ENCODE peak calls at places on chromosomes 7 and 10, in five cellular contexts. One of them, this sample, is unnamed. For H3K9me3 and H3K4me1, the result is how much of the 10 kb centered on the place peaks cover.

GRCh38 chr7:4227105-4228010 is 454.7 kb upstream of the FOXK1 start:
- DNase-seq in body of pancreas: no peak
- DNase-seq in right lobe of liver: no peak
- DNase-seq in adipocyte: peak
- DNase-seq in effector memory CD4-positive, alpha-beta T cell: no peak
- DNase-seq in this sample: no peak

GRCh38 chr7:42017356-42017986 is 219.5 kb downstream of the GLI3 start:
- DNase-seq in body of pancreas: no peak
- DNase-seq in right lobe of liver: no peak
- DNase-seq in adipocyte: no peak
- DNase-seq in effector memory CD4-positive, alpha-beta T cell: no peak
- DNase-seq in this sample: no peak

GRCh38 chr10:3749597-3750351 is 35.2 kb downstream of the KLF6 start:
- DNase-seq in body of pancreas: no peak
- DNase-seq in right lobe of liver: no peak
- DNase-seq in adipocyte: no peak
- DNase-seq in effector memory CD4-positive, alpha-beta T cell: no peak
- DNase-seq in this sample: no peak

GRCh38 chr10:44278669-44279337 is 106.1 kb downstream of the CXCL12 start:
- DNase-seq in body of pancreas: no peak
- DNase-seq in right lobe of liver: no peak
- DNase-seq in adipocyte: peak
- DNase-seq in effector memory CD4-positive, alpha-beta T cell: no peak
- DNase-seq in this sample: no peak

GRCh38 chr7:156816943-156817572 is 75.9 kb downstream of the LMBR1 start:
- DNase-seq in body of pancreas: no peak
- DNase-seq in right lobe of liver: no peak
- DNase-seq in adipocyte: peak
- DNase-seq in effector memory CD4-positive, alpha-beta T cell: no peak
- DNase-seq in this sample: no peak

GRCh38 chr10:4354382-4354812 is 471.6 kb upstream of the AKR1E2 start:
- DNase-seq in body of pancreas: no peak
- DNase-seq in right lobe of liver: no peak
- DNase-seq in adipocyte: no peak
- DNase-seq in effector memory CD4-positive, alpha-beta T cell: no peak
- DNase-seq in this sample: no peak

GRCh38 chr10:69846252-69847000 is 44.7 kb downstream of the COL13A1 start:
- DNase-seq in body of pancreas: no peak
- DNase-seq in right lobe of liver: no peak
- DNase-seq in adipocyte: no peak
- DNase-seq in effector memory CD4-positive, alpha-beta T cell: no peak
- DNase-seq in this sample: no peak

GRCh38 chr7:13257661-13258060 is 570.2 kb downstream of the ARL4A start:
- DNase-seq in body of pancreas: no peak
- DNase-seq in right lobe of liver: no peak
- DNase-seq in adipocyte: peak
- DNase-seq in effector memory CD4-positive, alpha-beta T cell: no peak
- DNase-seq in this sample: no peak

GRCh38 chr10:62018141-62018911 is 116.8 kb downstream of the ARID5B start:
- DNase-seq in body of pancreas: peak
- DNase-seq in right lobe of liver: no peak
- DNase-seq in adipocyte: no peak
- DNase-seq in effector memory CD4-positive, alpha-beta T cell: no peak
- DNase-seq in this sample: peak

GRCh38 chr10:77346031-77346430 is 291.6 kb downstream of the KCNMA1 start:
- DNase-seq in body of pancreas: no peak
- DNase-seq in right lobe of liver: no peak
- DNase-seq in adipocyte: no peak
- DNase-seq in effector memory CD4-positive, alpha-beta T cell: no peak
- DNase-seq in this sample: no peak

GRCh38 chr7:103797647-103798307 is 191.7 kb downstream of the RELN start:
- DNase-seq in body of pancreas: no peak
- DNase-seq in right lobe of liver: no peak
- DNase-seq in adipocyte: no peak
- DNase-seq in effector memory CD4-positive, alpha-beta T cell: no peak
- DNase-seq in this sample: no peak

GRCh38 chr10:103949728-103950127 is 17.2 kb upstream of the SLK start:
- DNase-seq in body of pancreas: no peak
- DNase-seq in right lobe of liver: no peak
- DNase-seq in adipocyte: no peak
- DNase-seq in effector memory CD4-positive, alpha-beta T cell: no peak
- DNase-seq in this sample: no peak

GRCh38 chr7:50556247-50556976 is 8.8 kb downstream of the DDC start:
- DNase-seq in body of pancreas: no peak
- DNase-seq in right lobe of liver: no peak
- DNase-seq in adipocyte: peak
- DNase-seq in effector memory CD4-positive, alpha-beta T cell: no peak
- DNase-seq in this sample: no peak

GRCh38 chr7:115494529-115495147 is 535.9 kb downstream of the TFEC start:
- DNase-seq in body of pancreas: no peak
- DNase-seq in right lobe of liver: no peak
- DNase-seq in adipocyte: no peak
- DNase-seq in effector memory CD4-positive, alpha-beta T cell: no peak
- DNase-seq in this sample: no peak

GRCh38 chr10:88256013-88256680 is 327.0 kb downstream of the RNLS start:
- DNase-seq in body of pancreas: peak
- DNase-seq in right lobe of liver: no peak
- DNase-seq in adipocyte: no peak
- DNase-seq in effector memory CD4-positive, alpha-beta T cell: no peak
- DNase-seq in this sample: no peak

GRCh38 chr7:101565601-101566209 is 63.4 kb downstream of the MYL10 start:
- DNase-seq in body of pancreas: no peak
- DNase-seq in right lobe of liver: no peak
- DNase-seq in adipocyte: no peak
- DNase-seq in effector memory CD4-positive, alpha-beta T cell: no peak
- DNase-seq in this sample: no peak

GRCh38 chr10:62072901-62073300 is 171.4 kb downstream of the ARID5B start:
- DNase-seq in body of pancreas: no peak
- DNase-seq in right lobe of liver: no peak
- DNase-seq in adipocyte: no peak
- DNase-seq in effector memory CD4-positive, alpha-beta T cell: no peak
- DNase-seq in this sample: no peak

GRCh38 chr7:55552320-55553086 is 19.8 kb downstream of the VOPP1 start:
- DNase-seq in body of pancreas: no peak
- DNase-seq in right lobe of liver: no peak
- DNase-seq in adipocyte: peak
- DNase-seq in effector memory CD4-positive, alpha-beta T cell: no peak
- DNase-seq in this sample: peak

GRCh38 chr10:15863733-15864132 is 3.4 kb upstream of the MINDY3 start:
- DNase-seq in body of pancreas: no peak
- DNase-seq in right lobe of liver: no peak
- DNase-seq in adipocyte: no peak
- DNase-seq in effector memory CD4-positive, alpha-beta T cell: no peak
- DNase-seq in this sample: no peak

GRCh38 chr7:152872745-152873118 is 113.2 kb downstream of the ACTR3B start:
- DNase-seq in body of pancreas: no peak
- DNase-seq in right lobe of liver: no peak
- DNase-seq in adipocyte: no peak
- DNase-seq in effector memory CD4-positive, alpha-beta T cell: no peak
- DNase-seq in this sample: no peak

GRCh38 chr7:139773372-139773771 is 4.4 kb downstream of the HIPK2 start:
- DNase-seq in body of pancreas: no peak
- DNase-seq in right lobe of liver: no peak
- DNase-seq in adipocyte: no peak
- DNase-seq in effector memory CD4-positive, alpha-beta T cell: no peak
- DNase-seq in this sample: no peak

GRCh38 chr10:43078986-43079273 is 2.1 kb downstream of the RET start:
- DNase-seq in body of pancreas: no peak
- DNase-seq in right lobe of liver: peak
- DNase-seq in adipocyte: peak
- DNase-seq in effector memory CD4-positive, alpha-beta T cell: no peak
- DNase-seq in this sample: no peak

GRCh38 chr10:50740351-50740688 is 584 bp downstream of the ASAH2B start:
- DNase-seq in body of pancreas: peak
- DNase-seq in right lobe of liver: no peak
- DNase-seq in adipocyte: peak
- DNase-seq in effector memory CD4-positive, alpha-beta T cell: no peak
- DNase-seq in this sample: no peak

GRCh38 chr10:113236998-113237397 is 287.0 kb downstream of the TCF7L2 start:
- DNase-seq in body of pancreas: no peak
- DNase-seq in right lobe of liver: no peak
- DNase-seq in adipocyte: no peak
- DNase-seq in effector memory CD4-positive, alpha-beta T cell: no peak
- DNase-seq in this sample: no peak

GRCh38 chr10:131444286-131444685 is 132.8 kb upstream of the TCERG1L start:
- DNase-seq in body of pancreas: no peak
- DNase-seq in right lobe of liver: no peak
- DNase-seq in adipocyte: no peak
- DNase-seq in effector memory CD4-positive, alpha-beta T cell: no peak
- DNase-seq in this sample: no peak

GRCh38 chr7:63953181-63953580 is 45.5 kb upstream of the ZNF722 start:
- DNase-seq in body of pancreas: no peak
- DNase-seq in right lobe of liver: no peak
- DNase-seq in adipocyte: no peak
- DNase-seq in effector memory CD4-positive, alpha-beta T cell: no peak
- DNase-seq in this sample: no peak
- H3K9me3 ChIP-seq in body of pancreas: under half
- H3K9me3 ChIP-seq in right lobe of liver: under half
- H3K9me3 ChIP-seq in adipocyte: under half
- H3K9me3 ChIP-seq in effector memory CD4-positive, alpha-beta T cell: under half
- H3K9me3 ChIP-seq in this sample: under half

GRCh38 chr7:2484868-2485267 is 8.7 kb upstream of the GRIFIN start:
- DNase-seq in body of pancreas: no peak
- DNase-seq in right lobe of liver: no peak
- DNase-seq in adipocyte: no peak
- DNase-seq in effector memory CD4-positive, alpha-beta T cell: no peak
- DNase-seq in this sample: no peak

GRCh38 chr7:2488681-2489080 is 12.5 kb upstream of the GRIFIN start:
- DNase-seq in body of pancreas: no peak
- DNase-seq in right lobe of liver: no peak
- DNase-seq in adipocyte: no peak
- DNase-seq in effector memory CD4-positive, alpha-beta T cell: no peak
- DNase-seq in this sample: no peak

GRCh38 chr7:2487586-2488271 is 11.5 kb upstream of the GRIFIN start:
- DNase-seq in body of pancreas: no peak
- DNase-seq in right lobe of liver: peak
- DNase-seq in adipocyte: no peak
- DNase-seq in effector memory CD4-positive, alpha-beta T cell: no peak
- DNase-seq in this sample: no peak

GRCh38 chr7:2490306-2490705 is 14.1 kb upstream of the GRIFIN start:
- DNase-seq in body of pancreas: no peak
- DNase-seq in right lobe of liver: no peak
- DNase-seq in adipocyte: no peak
- DNase-seq in effector memory CD4-positive, alpha-beta T cell: no peak
- DNase-seq in this sample: no peak

DNA sequence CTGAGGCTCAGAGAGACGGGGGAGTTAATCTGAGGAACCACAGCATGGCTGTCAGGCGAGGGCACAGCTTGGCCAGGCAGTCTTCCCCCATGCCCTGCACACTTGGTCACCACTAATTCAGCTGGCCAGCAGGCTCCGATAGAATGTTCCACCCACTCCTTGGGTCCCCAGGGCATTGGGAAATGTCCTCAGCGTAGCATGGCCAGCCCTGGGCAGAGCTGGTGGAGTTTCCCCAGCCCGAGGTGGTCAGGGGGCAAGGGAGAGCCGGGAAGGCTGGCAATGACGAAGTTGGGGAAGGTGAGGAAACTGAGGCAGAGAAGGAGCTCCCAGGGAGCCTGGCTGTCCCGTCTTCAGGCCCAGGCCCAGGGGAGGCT is 12.1 kb upstream of the GRIFIN start:
- DNase-seq in body of pancreas: no peak
- DNase-seq in right lobe of liver: no peak
- DNase-seq in adipocyte: peak
- DNase-seq in effector memory CD4-positive, alpha-beta T cell: no peak
- DNase-seq in this sample: no peak
- H3K4me1 ChIP-seq in body of pancreas: under half
- H3K4me1 ChIP-seq in right lobe of liver: under half
- H3K4me1 ChIP-seq in adipocyte: under half
- H3K4me1 ChIP-seq in effector memory CD4-positive, alpha-beta T cell: under half
- H3K4me1 ChIP-seq in this sample: under half

DNA sequence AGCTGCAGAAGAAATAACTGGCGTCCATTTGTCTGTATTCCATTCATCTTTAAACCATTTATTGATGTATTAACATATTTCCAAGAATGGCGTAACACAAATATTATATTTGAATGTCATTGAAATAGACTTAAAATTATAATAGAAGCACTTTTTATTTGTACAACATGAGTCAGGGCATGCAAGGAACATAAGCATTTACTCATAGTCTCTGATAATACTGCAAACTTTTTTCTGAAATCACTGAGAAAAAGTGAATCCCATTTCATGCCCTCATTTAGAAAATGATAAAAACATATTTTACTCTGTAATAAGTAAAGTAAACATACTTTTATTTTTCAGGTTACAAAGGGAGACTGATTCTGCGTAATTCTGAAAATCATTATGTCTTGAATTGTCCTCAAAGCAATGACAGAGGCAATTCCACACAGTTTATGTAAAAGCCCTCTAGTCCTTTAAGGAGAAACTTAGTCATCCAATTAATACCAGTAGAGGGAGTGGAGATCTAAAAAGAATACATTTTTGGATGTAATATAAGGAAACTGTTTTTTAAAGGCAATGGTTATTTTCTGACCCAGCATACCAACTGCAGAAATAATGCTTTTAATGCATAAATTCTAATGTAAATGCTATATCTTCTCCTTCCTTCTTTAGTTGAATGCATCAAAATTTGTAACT is 58.1 kb downstream of the AGMO start:
- DNase-seq in body of pancreas: no peak
- DNase-seq in right lobe of liver: no peak
- DNase-seq in adipocyte: peak
- DNase-seq in effector memory CD4-positive, alpha-beta T cell: no peak
- DNase-seq in this sample: no peak
- H3K9me3 ChIP-seq in body of pancreas: under half
- H3K9me3 ChIP-seq in right lobe of liver: under half
- H3K9me3 ChIP-seq in adipocyte: under half
- H3K9me3 ChIP-seq in effector memory CD4-positive, alpha-beta T cell: under half
- H3K9me3 ChIP-seq in this sample: under half

DNA sequence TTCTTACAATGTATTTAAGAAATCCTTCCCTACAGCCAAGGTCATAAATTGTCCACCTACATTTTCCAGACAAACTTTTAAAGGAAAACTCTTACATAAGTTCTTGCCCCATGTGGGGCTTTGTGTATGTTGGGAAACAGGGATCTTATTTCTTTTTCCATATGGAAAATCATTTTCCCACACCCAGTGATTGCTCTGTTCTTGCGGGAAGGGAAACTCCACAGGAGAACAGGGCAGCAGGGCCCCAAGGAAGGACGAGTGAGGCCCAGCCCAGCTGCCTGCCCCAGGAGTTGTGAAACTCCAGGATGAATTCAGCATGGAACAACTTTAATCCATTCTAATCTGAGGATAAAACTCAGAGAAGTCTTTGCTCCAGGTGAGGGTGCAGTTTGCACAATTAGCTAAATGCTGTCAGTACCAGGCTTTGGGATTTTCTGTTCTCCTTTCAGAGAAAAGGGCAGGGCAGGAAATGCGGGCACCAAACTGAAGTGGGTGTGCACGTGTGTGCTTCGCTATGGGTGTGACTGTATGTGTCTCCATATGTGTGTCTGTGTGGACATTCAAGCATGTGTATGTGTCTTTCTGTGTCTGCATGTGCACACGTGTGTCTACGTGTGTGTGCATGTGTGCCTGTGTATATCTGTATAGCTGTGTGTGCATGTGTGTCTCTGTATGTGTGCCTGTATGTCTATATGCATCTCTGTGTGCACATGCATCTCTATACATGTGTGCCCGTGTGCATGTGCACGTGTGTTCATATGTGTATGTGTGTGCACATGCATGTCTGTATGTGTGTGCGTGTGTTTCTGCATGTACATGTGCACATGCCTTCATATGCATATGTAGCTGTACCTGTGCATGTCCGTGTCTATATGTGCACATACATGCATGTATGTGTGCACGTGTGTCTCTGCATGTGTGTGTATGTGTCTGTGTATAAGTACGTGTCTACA is 102.0 kb upstream of the FAM20C start:
- DNase-seq in body of pancreas: no peak
- DNase-seq in right lobe of liver: no peak
- DNase-seq in adipocyte: peak
- DNase-seq in effector memory CD4-positive, alpha-beta T cell: no peak
- DNase-seq in this sample: no peak
- H3K4me1 ChIP-seq in body of pancreas: under half
- H3K4me1 ChIP-seq in right lobe of liver: under half
- H3K4me1 ChIP-seq in adipocyte: under half
- H3K4me1 ChIP-seq in effector memory CD4-positive, alpha-beta T cell: under half
- H3K4me1 ChIP-seq in this sample: under half